ENCODE peak calls at places on chromosomes 1 and 21, in five cellular contexts. R, B, M, I and Z are unnamed samples.

GRCh38 chr21:35225573-35225972 is 176.5 kb upstream of the RUNX1 start:
- DNase-seq in R (no peak), I (no peak), M (no peak), B (no peak), Z (no peak)

GRCh38 chr1:13700521-13701273 is 709 bp downstream of the PRDM2 start:
- DNase-seq in R (peak), I (peak), B (peak), M (no peak), Z (peak)

GRCh38 chr1:68459796-68460195 is 10.0 kb upstream of the RPE65 start:
- DNase-seq in M (no peak), R (no peak), I (no peak), B (peak), Z (no peak)

GRCh38 chr1:70057500-70057899 is 147.9 kb downstream of the LRRC40 start:
- DNase-seq in I (no peak), M (no peak), B (no peak), R (no peak), Z (peak)

GRCh38 chr1:234608026-234608719 is 1.8 kb downstream of the IRF2BP2 start:
- DNase-seq in I (peak), R (peak), B (peak), M (peak), Z (peak)

GRCh38 chr1:2950926-2951305 is 70.4 kb upstream of the ACTRT2 start:
- DNase-seq in B (no peak), M (no peak), I (peak), R (no peak), Z (no peak)

GRCh38 chr1:156014829-156015228 is 5.9 kb downstream of the SSR2 start:
- DNase-seq in I (no peak), B (no peak), R (no peak), M (no peak), Z (no peak)

GRCh38 chr1:31551206-31551605 is 25.1 kb upstream of the TINAGL1 start:
- DNase-seq in R (no peak), M (no peak), I (no peak), B (no peak), Z (peak)

GRCh38 chr1:210653771-210654170 is 325.1 kb downstream of the HHAT start:
- DNase-seq in B (peak), R (no peak), M (peak), I (no peak), Z (no peak)

GRCh38 chr1:165383067-165383466 is 26.6 kb upstream of the LMX1A start:
- DNase-seq in M (no peak), I (no peak), R (no peak), B (peak), Z (peak)

GRCh38 chr1:100775483-100775882 is 55.9 kb downstream of the VCAM1 start:
- DNase-seq in M (no peak), R (no peak), B (no peak), I (no peak), Z (no peak)

GRCh38 chr1:21278898-21279819 is 11.1 kb downstream of the ECE1 start:
- DNase-seq in M (no peak), R (peak), I (no peak), B (peak), Z (no peak)
- H3K4me3 ChIP-seq in M (no peak), R (peak), I (peak), B (no peak), Z (no peak)

DNA sequence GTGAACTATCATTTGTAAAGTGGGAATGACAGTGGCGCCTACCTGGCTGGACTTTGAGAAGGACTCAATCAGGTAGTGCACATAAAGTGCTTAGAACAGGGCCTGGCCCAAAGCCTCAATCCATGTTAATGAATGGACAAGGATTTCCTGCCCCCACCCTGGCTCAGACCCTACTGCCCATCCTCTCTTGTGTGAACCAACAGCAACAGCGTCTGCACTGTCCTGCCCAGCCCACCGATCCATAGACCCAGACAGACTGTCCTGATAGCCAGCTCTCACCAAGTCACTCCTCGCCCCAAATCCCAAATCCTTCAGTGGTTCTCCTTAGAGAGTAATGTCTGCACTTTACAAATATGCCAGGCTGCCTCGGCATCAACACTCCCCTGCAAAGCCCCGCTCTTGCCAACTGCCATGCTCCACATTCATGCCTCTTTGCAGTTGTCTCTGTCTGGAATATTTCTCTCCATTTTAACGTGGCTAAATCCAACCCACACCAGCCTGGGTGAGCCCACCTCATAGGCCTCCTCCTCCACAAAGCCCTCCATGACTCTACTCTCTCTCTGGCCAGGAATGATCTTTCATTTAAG is 157.6 kb upstream of the EDN2 start:
- DNase-seq in M (no peak), I (no peak), R (no peak), B (no peak), Z (no peak)
- H3K4me3 ChIP-seq in M (no peak), I (no peak), R (no peak), B (no peak), Z (no peak)

GRCh38 chr1:180953291-180953747 is 40.6 kb downstream of the KIAA1614 start:
- DNase-seq in R (no peak), M (no peak), B (no peak), I (no peak), Z (no peak)
- H3K4me3 ChIP-seq in R (peak), M (no peak), B (no peak), I (peak), Z (peak)

DNA sequence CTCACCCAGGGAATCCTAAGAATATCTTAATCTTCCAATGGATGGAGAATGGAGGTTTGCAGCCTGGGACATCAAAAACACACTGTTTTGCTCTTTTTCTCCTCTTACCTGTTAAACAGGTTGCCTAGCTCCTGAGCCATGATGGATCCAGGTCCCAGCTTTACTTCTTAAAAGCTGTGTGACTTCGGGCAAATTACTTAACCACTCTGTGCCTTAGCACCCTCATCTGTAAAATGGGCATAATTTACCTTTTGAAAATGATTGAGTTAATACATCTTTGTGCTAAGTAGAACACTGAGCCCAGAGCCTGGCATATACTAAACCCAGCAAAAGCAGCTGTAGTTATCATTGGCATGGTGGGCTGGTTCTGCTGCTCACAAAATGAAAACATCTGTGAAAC is 10.2 kb downstream of the COQ8A start:
- DNase-seq in R (no peak), M (no peak), I (no peak), B (no peak), Z (no peak)
- H3K4me3 ChIP-seq in R (no peak), M (no peak), I (no peak), B (no peak), Z (no peak)

GRCh38 chr1:36321119-36321951 is 2.1 kb downstream of the EVA1B start:
- DNase-seq in I (peak), R (no peak), B (peak), M (no peak), Z (peak)

GRCh38 chr1:36322085-36322785 is 1.2 kb downstream of the EVA1B start:
- DNase-seq in B (no peak), I (no peak), R (no peak), M (no peak), Z (peak)

GRCh38 chr1:36322786-36323635 is 434 bp downstream of the EVA1B start:
- DNase-seq in B (peak), M (no peak), I (peak), R (peak), Z (peak)

GRCh38 chr1:36320291-36320758 is 3.1 kb downstream of the EVA1B start:
- DNase-seq in B (no peak), M (no peak), R (no peak), I (no peak), Z (no peak)

DNA sequence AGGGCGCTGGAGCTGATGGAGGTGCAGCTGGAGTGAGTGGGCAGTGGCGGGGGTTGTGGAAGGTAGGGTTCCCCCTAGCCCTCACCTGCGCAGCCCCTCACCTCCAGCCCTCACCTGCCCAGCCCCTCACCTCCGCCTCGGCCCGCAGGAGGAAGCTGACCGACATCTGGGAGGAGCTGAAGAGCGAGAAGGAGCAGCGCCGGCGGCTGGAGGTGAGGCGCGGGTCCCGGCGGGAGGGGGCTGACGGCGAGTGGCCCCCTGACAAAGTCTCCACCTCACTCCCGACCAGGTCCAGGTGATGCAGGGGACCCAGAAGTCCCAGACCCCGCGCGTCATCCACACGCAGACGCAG is 2.7 kb downstream of the EVA1B start:
- DNase-seq in B (no peak), M (no peak), R (no peak), I (no peak), Z (no peak)
- H3K4me3 ChIP-seq in B (no peak), M (no peak), R (peak), I (peak), Z (peak)

DNA sequence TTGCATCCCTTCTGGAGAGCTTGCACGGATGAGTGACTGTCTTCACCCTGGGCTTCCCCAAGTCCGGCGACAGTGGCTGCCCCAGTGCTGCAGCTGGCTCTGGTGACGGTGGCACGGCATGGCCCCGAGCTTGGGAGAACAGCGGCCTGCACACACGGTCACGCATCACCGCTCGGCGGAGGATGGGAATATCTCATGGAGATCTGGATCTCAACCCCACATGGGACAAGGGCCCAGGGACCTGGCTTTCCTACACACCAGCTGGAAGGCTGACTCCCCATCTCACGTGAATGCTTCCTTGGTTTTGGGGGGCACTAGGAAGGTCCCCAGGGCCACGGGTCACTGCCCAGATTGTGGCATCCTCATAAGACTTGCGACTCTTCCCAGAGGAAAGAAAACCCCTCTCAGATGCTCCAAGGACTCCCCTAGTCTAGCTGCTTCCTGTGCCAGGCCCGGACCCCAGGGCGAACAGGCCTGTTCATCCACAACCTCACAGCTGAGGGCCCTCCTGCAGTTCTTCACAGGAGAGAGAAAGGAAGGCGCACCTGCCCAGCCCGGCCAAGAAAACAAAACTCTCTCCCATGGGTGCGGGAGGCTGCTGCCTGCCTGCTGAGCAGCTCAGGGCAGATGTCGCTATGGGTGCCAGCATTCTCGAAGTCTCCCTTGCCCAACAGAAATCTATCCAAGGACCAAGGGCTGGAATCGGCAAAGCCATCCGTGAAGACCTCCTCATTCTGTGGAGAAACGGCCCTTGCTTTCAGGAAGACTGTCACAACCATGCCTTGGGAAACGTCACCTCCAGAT is 9.9 kb downstream of the CFAP410 start:
- DNase-seq in B (no peak), I (no peak), R (no peak), M (no peak), Z (no peak)
- H3K4me3 ChIP-seq in B (no peak), I (no peak), R (no peak), M (no peak), Z (no peak)

GRCh38 chr1:113874017-113874879 is 2.7 kb upstream of the PTPN22 start:
- DNase-seq in R (no peak), B (peak), I (no peak), M (peak), Z (peak)

GRCh38 chr1:113872219-113872934 is 865 bp upstream of the PTPN22 start:
- DNase-seq in R (peak), I (no peak), M (peak), B (no peak), Z (peak)

GRCh38 chr1:113868387-113869083 is 3.0 kb downstream of the PTPN22 start:
- DNase-seq in I (no peak), B (peak), M (no peak), R (no peak), Z (peak)

GRCh38 chr1:113871597-113872113 is at the start of gene PTPN22:
- DNase-seq in B (peak), R (peak), I (no peak), M (peak), Z (peak)

DNA sequence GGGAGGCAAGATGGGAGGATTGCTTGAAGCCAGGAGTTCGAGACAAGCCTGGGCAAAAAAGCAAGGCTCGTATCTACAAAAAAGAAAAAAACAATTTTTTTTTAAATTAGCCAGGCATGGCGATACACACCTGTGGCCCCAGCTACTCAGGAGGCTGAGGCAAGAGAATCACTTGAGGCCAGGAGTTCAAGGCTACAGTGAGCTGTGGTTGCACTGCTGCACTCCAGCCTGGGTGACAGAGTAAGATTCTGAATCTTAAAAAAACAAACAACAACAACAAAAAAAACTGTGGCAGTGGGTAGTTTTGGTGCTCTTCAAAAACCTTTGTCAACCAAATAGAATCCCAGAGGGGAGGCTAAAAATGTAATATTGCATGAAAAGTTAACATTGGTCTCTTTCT is 734 bp downstream of the PTPN22 start:
- DNase-seq in I (no peak), B (no peak), R (peak), M (peak), Z (no peak)
- H3K4me3 ChIP-seq in I (peak), B (no peak), R (peak), M (peak), Z (no peak)

DNA sequence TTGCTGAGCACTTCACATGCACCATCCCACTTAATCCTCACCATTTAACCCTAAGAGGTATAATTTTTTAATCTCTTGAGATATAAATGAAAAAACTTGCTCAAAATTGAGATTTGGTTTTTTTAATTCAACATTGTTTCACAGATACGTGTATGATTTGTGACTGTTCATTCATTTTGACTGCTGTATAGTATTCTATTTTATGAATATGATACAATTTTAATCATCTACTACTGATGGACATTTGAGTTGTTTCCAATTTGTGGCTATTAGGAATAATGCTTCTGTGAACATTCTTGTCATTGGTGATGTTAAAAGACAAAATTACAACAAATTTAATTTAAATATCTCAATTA is 617 bp upstream of the ZMYM6 start:
- DNase-seq in R (no peak), I (no peak), B (no peak), M (no peak), Z (no peak)
- H3K4me3 ChIP-seq in R (no peak), I (peak), B (peak), M (peak), Z (peak)

GRCh38 chr1:113390871-113391642 is 742 bp downstream of the MAGI3 start:
- DNase-seq in I (peak), B (no peak), M (no peak), R (peak), Z (peak)

GRCh38 chr1:113394863-113395259 is 4.5 kb downstream of the MAGI3 start:
- DNase-seq in B (no peak), I (no peak), M (no peak), R (no peak), Z (no peak)

GRCh38 chr1:113391643-113392271 is 1.4 kb downstream of the MAGI3 start:
- DNase-seq in I (no peak), B (no peak), R (peak), M (no peak), Z (no peak)

GRCh38 chr1:113394043-113394862 is 3.9 kb downstream of the MAGI3 start:
- DNase-seq in M (no peak), I (no peak), B (no peak), R (no peak), Z (no peak)

GRCh38 chr1:113392541-113392940 is 2.2 kb downstream of the MAGI3 start:
- DNase-seq in B (no peak), R (no peak), M (no peak), I (no peak), Z (no peak)
- H3K4me3 ChIP-seq in B (no peak), R (no peak), M (no peak), I (peak), Z (peak)

GRCh38 chr1:169487561-169487960 is 1.8 kb upstream of the SLC19A2 start:
- DNase-seq in I (no peak), B (no peak), R (no peak), M (no peak), Z (no peak)
- H3K4me3 ChIP-seq in I (no peak), B (no peak), R (no peak), M (no peak), Z (no peak)